ENCODE peak calls at places on chromosome 19, in nine cellular contexts. T, M, J, K, X, D, C, A and I are unnamed samples.
A peak's percentile ranks its signal among the peaks of the same experiment; 100 is the strongest.

GRCh38 chr19:409515-410242 is 732 bp upstream of the C2CD4C start:
- DNase-seq in T (peak; percentile 57), M (peak; percentile 69), J (no peak), K (no peak), X (no peak), D (no peak), C (peak; percentile 8), A (no peak), I (no peak)

GRCh38 chr19:42402376-42403116 is 12.4 kb upstream of the CNFN start:
- DNase-seq in T (no peak), M (peak; percentile 73), J (no peak), K (no peak), X (no peak), D (no peak), C (no peak), A (no peak), I (no peak)

GRCh38 chr19:12194827-12195500 is 32.1 kb downstream of the ZNF136 start:
- DNase-seq in T (peak; percentile 95), M (no peak), J (no peak), K (peak; percentile 93), X (peak; percentile 72), D (peak; percentile 74), C (peak; percentile 44), A (peak; percentile 90), I (peak; percentile 38)

GRCh38 chr19:52231154-52231565 is 38.2 kb upstream of the ZNF766 start:
- DNase-seq in T (no peak), M (no peak), J (no peak), K (no peak), X (peak; percentile 59), D (no peak), C (no peak), A (no peak), I (no peak)

GRCh38 chr19:44585371-44586141 is 27.8 kb upstream of the IGSF23 start:
- DNase-seq in T (no peak), M (no peak), J (no peak), K (no peak), X (peak; percentile 78), D (peak; percentile 42), C (no peak), A (no peak), I (no peak)

GRCh38 chr19:33438987-33439781 is 65.7 kb downstream of the CEBPG start:
- DNase-seq in T (no peak), M (no peak), J (no peak), K (no peak), X (no peak), D (no peak), C (no peak), A (no peak), I (no peak)

GRCh38 chr19:6076675-6077463 is 33.4 kb downstream of the RFX2 start:
- DNase-seq in T (no peak), M (no peak), J (peak; percentile 42), K (no peak), X (peak; percentile 97), D (no peak), C (no peak), A (no peak), I (no peak)

GRCh38 chr19:38284422-38284821 is 19.6 kb upstream of the C19orf33 start:
- DNase-seq in T (no peak), M (no peak), J (no peak), K (no peak), X (no peak), D (no peak), C (no peak), A (no peak), I (no peak)

GRCh38 chr19:31352782-31353651 is 3.8 kb upstream of the TSHZ3 start:
- DNase-seq in T (peak; percentile 59), M (peak; percentile 64), J (no peak), K (no peak), X (no peak), D (no peak), C (no peak), A (no peak), I (no peak)

GRCh38 chr19:4371209-4371897 is 28.0 kb downstream of the MPND start:
- DNase-seq in T (no peak), M (peak; percentile 30), J (no peak), K (no peak), X (no peak), D (no peak), C (no peak), A (no peak), I (no peak)

GRCh38 chr19:35157431-35157830 is 2.9 kb downstream of the FXYD5 start:
- DNase-seq in T (no peak), M (no peak), J (no peak), K (no peak), X (no peak), D (no peak), C (no peak), A (no peak), I (no peak)
- H3K27ac ChIP-seq in T (no peak overlapping the region), M (no peak overlapping the region), J (no peak overlapping the region), K (no peak overlapping the region), X (no peak overlapping the region), D (no peak overlapping the region), C (no peak overlapping the region), A (no peak overlapping the region), I (no peak overlapping the region)

DNA sequence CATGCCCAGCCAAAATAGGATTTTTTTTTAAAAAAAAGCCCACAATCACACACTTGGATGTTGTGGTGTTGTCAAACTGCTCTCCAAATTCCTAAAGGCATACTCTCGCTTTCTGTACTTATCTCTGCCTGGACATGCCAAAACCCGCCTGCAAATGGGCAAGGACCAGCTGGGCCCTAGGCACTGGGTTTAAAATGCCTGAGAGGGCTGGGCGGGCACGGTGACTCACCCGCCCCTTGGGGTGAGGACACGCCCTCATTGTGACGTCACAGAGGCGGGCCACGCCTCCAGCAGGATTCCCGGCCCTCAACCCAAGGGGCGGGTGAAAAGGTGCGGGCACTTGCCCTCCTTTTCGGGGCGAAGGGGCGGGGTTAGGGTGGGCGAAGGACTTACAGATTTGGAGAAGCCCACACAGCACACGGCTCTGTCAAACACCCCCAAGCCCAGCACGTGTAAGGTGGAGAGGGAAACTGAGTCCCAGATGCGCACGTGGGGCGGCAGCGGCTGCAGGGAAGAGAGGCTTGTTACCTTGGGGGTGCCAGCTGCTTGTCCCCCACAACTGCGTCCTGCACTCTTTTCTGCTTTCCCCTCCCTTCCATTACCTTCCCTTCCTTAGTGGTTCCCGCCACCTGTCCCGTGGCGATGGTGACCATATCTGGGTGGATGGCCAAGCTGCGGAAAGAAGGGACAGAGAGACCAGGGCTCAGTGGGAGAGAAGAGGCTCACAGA is 6.6 kb downstream of the EML2 start:
- DNase-seq in T (peak; percentile 93), M (peak; percentile 98), J (peak; percentile 81), K (peak; percentile 80), X (peak; percentile 95), D (peak; percentile 52), C (no peak), A (peak; percentile 79), I (peak; percentile 61)
- H3K27ac ChIP-seq in T (peak overlapping the region; percentile 84), M (no peak overlapping the region), J (peak overlapping the region; percentile 48), K (no peak overlapping the region), X (peak overlapping the region; percentile 39), D (no peak overlapping the region), C (no peak overlapping the region), A (no peak overlapping the region), I (peak overlapping the region; percentile 70)

DNA sequence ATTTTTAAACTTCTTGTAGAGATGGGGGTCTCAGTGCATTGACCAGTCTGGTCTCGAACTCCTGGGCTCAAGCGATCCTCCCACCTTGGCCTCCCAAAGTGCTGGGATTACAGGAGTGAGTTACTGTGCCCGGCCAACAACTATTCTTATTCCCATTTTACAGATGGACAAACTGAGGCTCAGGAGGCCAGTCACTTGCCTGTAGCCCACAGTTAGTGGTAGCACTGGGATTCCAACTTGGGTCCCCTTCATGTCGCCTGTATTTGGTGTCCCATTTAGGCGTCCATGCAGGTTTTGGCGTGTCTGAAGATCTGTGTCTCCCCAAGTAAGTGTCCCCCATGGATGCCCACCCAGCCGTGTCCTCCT is 791 bp upstream of the AXL start:
- DNase-seq in T (no peak), M (no peak), J (no peak), K (no peak), X (no peak), D (no peak), C (no peak), A (no peak), I (no peak)
- H3K27ac ChIP-seq in T (peak overlapping the region; percentile 74), M (peak overlapping the region; percentile 29), J (peak overlapping the region; percentile 99), K (no peak overlapping the region), X (peak overlapping the region; percentile 92), D (peak overlapping the region; percentile 88), C (peak overlapping the region; percentile 91), A (peak overlapping the region; percentile 90), I (peak overlapping the region; percentile 92)

GRCh38 chr19:9857076-9857721 is 22.1 kb downstream of the PIN1 start:
- DNase-seq in T (no peak), M (no peak), J (no peak), K (no peak), X (no peak), D (no peak), C (no peak), A (no peak), I (no peak)
- H3K27ac ChIP-seq in T (no peak overlapping the region), M (no peak overlapping the region), J (no peak overlapping the region), K (no peak overlapping the region), X (no peak overlapping the region), D (peak overlapping the region; percentile 75), C (peak overlapping the region; percentile 34), A (no peak overlapping the region), I (no peak overlapping the region)

GRCh38 chr19:55652311-55653078 is 2.3 kb upstream of the U2AF2 start:
- DNase-seq in T (peak; percentile 82), M (peak; percentile 87), J (no peak), K (no peak), X (no peak), D (no peak), C (no peak), A (no peak), I (no peak)
- H3K27ac ChIP-seq in T (no peak overlapping the region), M (no peak overlapping the region), J (no peak overlapping the region), K (no peak overlapping the region), X (no peak overlapping the region), D (no peak overlapping the region), C (no peak overlapping the region), A (no peak overlapping the region), I (peak overlapping the region; percentile 98)

DNA sequence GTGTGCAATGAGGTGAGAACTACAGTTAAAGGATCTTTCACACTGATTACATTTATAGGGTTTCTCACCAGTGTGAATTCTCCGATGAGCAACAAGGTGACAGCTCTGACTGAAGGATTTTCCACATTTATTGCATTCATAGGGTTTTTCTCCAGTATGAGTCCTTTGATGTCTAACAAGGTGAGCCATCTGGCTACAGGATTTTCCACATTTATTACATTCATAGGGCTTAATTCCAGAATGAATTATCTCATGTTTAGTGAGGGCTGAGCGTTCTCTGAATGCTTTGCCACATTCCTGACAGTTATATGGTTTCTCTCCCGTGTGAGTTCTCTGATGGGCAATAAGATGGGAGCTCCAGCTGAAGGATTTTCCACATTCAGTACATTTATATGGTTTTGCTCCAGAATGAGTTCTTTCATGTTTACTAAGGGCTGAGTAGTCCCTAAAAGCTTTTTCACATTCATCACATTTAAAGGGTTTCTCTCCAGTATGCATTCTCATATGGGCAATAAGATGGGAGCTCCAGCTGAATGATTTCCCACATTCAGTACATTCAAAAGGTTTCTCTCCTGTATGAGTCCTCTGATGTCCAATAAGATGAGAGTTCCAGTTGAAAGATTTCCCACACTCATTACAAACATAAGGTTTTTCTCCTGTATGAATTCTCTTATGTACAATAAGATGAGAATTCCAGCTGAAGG is 4.4 kb upstream of the C19orf18 start:
- DNase-seq in T (peak; percentile 16), M (no peak), J (peak; percentile 10), K (no peak), X (peak; percentile 8), D (no peak), C (no peak), A (no peak), I (no peak)
- H3K27ac ChIP-seq in T (no peak overlapping the region), M (no peak overlapping the region), J (no peak overlapping the region), K (no peak overlapping the region), X (no peak overlapping the region), D (no peak overlapping the region), C (no peak overlapping the region), A (no peak overlapping the region), I (no peak overlapping the region)